ENCODE peak calls at places on chromosomes 3 and 15, in eight cellular contexts. One of them, this sample, is unnamed.

GRCh38 chr3:32245200-32245599 is 6.7 kb downstream of the CMTM8 start:
- DNase-seq in left lung: no peak
- DNase-seq in H9: no peak
- DNase-seq in GM06990: no peak
- DNase-seq in endodermal cell: no peak
- DNase-seq in fibroblast of villous mesenchyme: no peak
- DNase-seq in neural crest cell: no peak
- DNase-seq in Peyer's patch: no peak
- DNase-seq in this sample: no peak

GRCh38 chr15:24761704-24762302 is 86.2 kb downstream of the NPAP1 start:
- DNase-seq in GM06990: no peak
- DNase-seq in H9: no peak
- DNase-seq in neural crest cell: no peak
- DNase-seq in fibroblast of villous mesenchyme: peak; percentile 3
- DNase-seq in Peyer's patch: no peak
- DNase-seq in endodermal cell: no peak
- DNase-seq in left lung: no peak
- DNase-seq in this sample: no peak

GRCh38 chr3:9135930-9136525 is 113.4 kb downstream of the SRGAP3 start:
- DNase-seq in endodermal cell: peak; percentile 90
- DNase-seq in Peyer's patch: no peak
- DNase-seq in left lung: no peak
- DNase-seq in neural crest cell: peak; percentile 58
- DNase-seq in H9: peak; percentile 85
- DNase-seq in fibroblast of villous mesenchyme: no peak
- DNase-seq in GM06990: no peak
- DNase-seq in this sample: no peak

GRCh38 chr3:123143669-123144411 is 57.9 kb upstream of the SEC22A start:
- DNase-seq in H9: peak; percentile 50
- DNase-seq in GM06990: no peak
- DNase-seq in left lung: no peak
- DNase-seq in fibroblast of villous mesenchyme: no peak
- DNase-seq in neural crest cell: no peak
- DNase-seq in Peyer's patch: no peak
- DNase-seq in endodermal cell: peak; percentile 94
- DNase-seq in this sample: no peak

GRCh38 chr3:76181213-76181612 is 395.9 kb upstream of the ZNF717 start:
- DNase-seq in H9: no peak
- DNase-seq in neural crest cell: no peak
- DNase-seq in fibroblast of villous mesenchyme: no peak
- DNase-seq in Peyer's patch: no peak
- DNase-seq in endodermal cell: no peak
- DNase-seq in GM06990: no peak
- DNase-seq in left lung: no peak
- DNase-seq in this sample: no peak

GRCh38 chr3:96449803-96450202 is 364.6 kb upstream of the EPHA6 start:
- DNase-seq in left lung: no peak
- DNase-seq in H9: peak; percentile 26
- DNase-seq in neural crest cell: no peak
- DNase-seq in Peyer's patch: no peak
- DNase-seq in endodermal cell: peak; percentile 51
- DNase-seq in GM06990: no peak
- DNase-seq in fibroblast of villous mesenchyme: no peak
- DNase-seq in this sample: no peak

GRCh38 chr15:36905908-36906307 is 194.4 kb downstream of the MEIS2 start:
- DNase-seq in left lung: no peak
- DNase-seq in neural crest cell: no peak
- DNase-seq in fibroblast of villous mesenchyme: peak; percentile 70
- DNase-seq in H9: no peak
- DNase-seq in Peyer's patch: no peak
- DNase-seq in endodermal cell: no peak
- DNase-seq in GM06990: no peak
- DNase-seq in this sample: no peak

GRCh38 chr15:45448066-45448510 is 69.7 kb upstream of the GATM start:
- DNase-seq in left lung: peak; percentile 81
- DNase-seq in endodermal cell: no peak
- DNase-seq in GM06990: no peak
- DNase-seq in Peyer's patch: no peak
- DNase-seq in H9: no peak
- DNase-seq in neural crest cell: no peak
- DNase-seq in fibroblast of villous mesenchyme: no peak
- DNase-seq in this sample: no peak

GRCh38 chr3:194283218-194284006 is 67.7 kb downstream of the CPN2 start:
- DNase-seq in endodermal cell: peak; percentile 30
- DNase-seq in Peyer's patch: no peak
- DNase-seq in left lung: no peak
- DNase-seq in GM06990: no peak
- DNase-seq in fibroblast of villous mesenchyme: no peak
- DNase-seq in H9: peak; percentile 15
- DNase-seq in neural crest cell: no peak
- DNase-seq in this sample: no peak

GRCh38 chr3:110995461-110996226 is 76.0 kb upstream of the NECTIN3 start:
- DNase-seq in neural crest cell: no peak
- DNase-seq in left lung: no peak
- DNase-seq in fibroblast of villous mesenchyme: peak; percentile 76
- DNase-seq in GM06990: no peak
- DNase-seq in Peyer's patch: no peak
- DNase-seq in H9: no peak
- DNase-seq in endodermal cell: no peak
- DNase-seq in this sample: no peak

GRCh38 chr3:188888321-188889056 is 283.3 kb upstream of the TPRG1 start:
- DNase-seq in H9: no peak
- DNase-seq in neural crest cell: no peak
- DNase-seq in left lung: no peak
- DNase-seq in Peyer's patch: no peak
- DNase-seq in GM06990: no peak
- DNase-seq in fibroblast of villous mesenchyme: no peak
- DNase-seq in endodermal cell: no peak
- DNase-seq in this sample: no peak

GRCh38 chr3:64188810-64189560 is 36.3 kb downstream of the PRICKLE2 start:
- DNase-seq in H9: no peak
- DNase-seq in fibroblast of villous mesenchyme: peak; percentile 98
- DNase-seq in left lung: no peak
- DNase-seq in endodermal cell: peak; percentile 58
- DNase-seq in Peyer's patch: no peak
- DNase-seq in neural crest cell: no peak
- DNase-seq in GM06990: no peak
- DNase-seq in this sample: no peak

GRCh38 chr15:44314512-44314911 is 26.0 kb downstream of the GOLM2 start:
- DNase-seq in fibroblast of villous mesenchyme: no peak
- DNase-seq in endodermal cell: no peak
- DNase-seq in Peyer's patch: no peak
- DNase-seq in GM06990: no peak
- DNase-seq in left lung: no peak
- DNase-seq in neural crest cell: no peak
- DNase-seq in H9: no peak
- DNase-seq in this sample: no peak

GRCh38 chr3:112463250-112463649 is 36.0 kb downstream of the BTLA start:
- DNase-seq in left lung: no peak
- DNase-seq in GM06990: peak; percentile 66
- DNase-seq in H9: no peak
- DNase-seq in Peyer's patch: no peak
- DNase-seq in fibroblast of villous mesenchyme: no peak
- DNase-seq in endodermal cell: no peak
- DNase-seq in neural crest cell: no peak
- DNase-seq in this sample: peak; percentile 66

GRCh38 chr3:134363381-134363755 is 10.9 kb downstream of the AMOTL2 start:
- DNase-seq in endodermal cell: no peak
- DNase-seq in fibroblast of villous mesenchyme: no peak
- DNase-seq in left lung: no peak
- DNase-seq in neural crest cell: no peak
- DNase-seq in Peyer's patch: no peak
- DNase-seq in H9: no peak
- DNase-seq in GM06990: no peak
- DNase-seq in this sample: no peak

GRCh38 chr3:182244222-182244971 is 532.7 kb downstream of the SOX2 start:
- DNase-seq in H9: no peak
- DNase-seq in GM06990: no peak
- DNase-seq in neural crest cell: peak; percentile 26
- DNase-seq in left lung: no peak
- DNase-seq in endodermal cell: no peak
- DNase-seq in Peyer's patch: no peak
- DNase-seq in fibroblast of villous mesenchyme: no peak
- DNase-seq in this sample: no peak

GRCh38 chr3:177300039-177300833 is 103.0 kb upstream of the TBL1XR1 start:
- DNase-seq in endodermal cell: no peak
- DNase-seq in left lung: no peak
- DNase-seq in Peyer's patch: no peak
- DNase-seq in H9: no peak
- DNase-seq in fibroblast of villous mesenchyme: peak; percentile 39
- DNase-seq in GM06990: no peak
- DNase-seq in neural crest cell: no peak
- DNase-seq in this sample: no peak

GRCh38 chr3:195154793-195155535 is 116.0 kb downstream of the XXYLT1 start:
- DNase-seq in GM06990: peak; percentile 64
- DNase-seq in endodermal cell: peak; percentile 76
- DNase-seq in neural crest cell: no peak
- DNase-seq in fibroblast of villous mesenchyme: peak; percentile 92
- DNase-seq in left lung: peak; percentile 91
- DNase-seq in H9: no peak
- DNase-seq in Peyer's patch: peak; percentile 48
- DNase-seq in this sample: no peak

GRCh38 chr15:69664572-69665326 is 212.1 kb downstream of the RPLP1 start:
- DNase-seq in GM06990: no peak
- DNase-seq in H9: no peak
- DNase-seq in left lung: no peak
- DNase-seq in endodermal cell: no peak
- DNase-seq in Peyer's patch: no peak
- DNase-seq in neural crest cell: no peak
- DNase-seq in fibroblast of villous mesenchyme: no peak
- DNase-seq in this sample: no peak

GRCh38 chr3:178117641-178118040 is 418.6 kb upstream of the KCNMB2 start:
- DNase-seq in neural crest cell: no peak
- DNase-seq in fibroblast of villous mesenchyme: no peak
- DNase-seq in endodermal cell: no peak
- DNase-seq in Peyer's patch: no peak
- DNase-seq in left lung: no peak
- DNase-seq in GM06990: no peak
- DNase-seq in H9: no peak
- DNase-seq in this sample: no peak

GRCh38 chr3:30476373-30477082 is 129.9 kb upstream of the TGFBR2 start:
- DNase-seq in endodermal cell: no peak
- DNase-seq in H9: no peak
- DNase-seq in left lung: no peak
- DNase-seq in fibroblast of villous mesenchyme: peak; percentile 71
- DNase-seq in neural crest cell: no peak
- DNase-seq in GM06990: peak; percentile 20
- DNase-seq in Peyer's patch: no peak
- DNase-seq in this sample: no peak
- TF ChIP-seq CTCF in endodermal cell: no peak
- TF ChIP-seq CTCF in H9: no peak
- TF ChIP-seq CTCF in left lung: no peak
- TF ChIP-seq CTCF in fibroblast of villous mesenchyme: no peak
- TF ChIP-seq CTCF in neural crest cell: no peak
- TF ChIP-seq CTCF in GM06990: no peak
- TF ChIP-seq CTCF in Peyer's patch: no peak
- TF ChIP-seq CTCF in this sample: no peak

GRCh38 chr3:184514151-184514490 is 47.5 kb upstream of the EPHB3 start:
- DNase-seq in GM06990: no peak
- DNase-seq in fibroblast of villous mesenchyme: no peak
- DNase-seq in Peyer's patch: no peak
- DNase-seq in neural crest cell: no peak
- DNase-seq in left lung: no peak
- DNase-seq in H9: no peak
- DNase-seq in endodermal cell: no peak
- DNase-seq in this sample: no peak
- TF ChIP-seq CTCF in GM06990: no peak
- TF ChIP-seq CTCF in fibroblast of villous mesenchyme: no peak
- TF ChIP-seq CTCF in Peyer's patch: no peak
- TF ChIP-seq CTCF in neural crest cell: no peak
- TF ChIP-seq CTCF in left lung: no peak
- TF ChIP-seq CTCF in H9: no peak
- TF ChIP-seq CTCF in endodermal cell: no peak
- TF ChIP-seq CTCF in this sample: no peak

GRCh38 chr3:1272541-1273265 is 179.9 kb downstream of the CNTN6 start:
- DNase-seq in endodermal cell: no peak
- DNase-seq in fibroblast of villous mesenchyme: no peak
- DNase-seq in Peyer's patch: no peak
- DNase-seq in left lung: no peak
- DNase-seq in H9: no peak
- DNase-seq in neural crest cell: no peak
- DNase-seq in GM06990: no peak
- DNase-seq in this sample: no peak

GRCh38 chr3:1269808-1270207 is 177.0 kb downstream of the CNTN6 start:
- DNase-seq in endodermal cell: no peak
- DNase-seq in H9: no peak
- DNase-seq in neural crest cell: no peak
- DNase-seq in fibroblast of villous mesenchyme: peak; percentile 29
- DNase-seq in left lung: no peak
- DNase-seq in Peyer's patch: no peak
- DNase-seq in GM06990: no peak
- DNase-seq in this sample: no peak

GRCh38 chr3:1275495-1275894 is 182.7 kb downstream of the CNTN6 start:
- DNase-seq in H9: peak; percentile 41
- DNase-seq in left lung: no peak
- DNase-seq in fibroblast of villous mesenchyme: peak; percentile 7
- DNase-seq in Peyer's patch: no peak
- DNase-seq in neural crest cell: peak; percentile 26
- DNase-seq in GM06990: no peak
- DNase-seq in endodermal cell: peak; percentile 69
- DNase-seq in this sample: no peak
- TF ChIP-seq CTCF in H9: peak; percentile 73
- TF ChIP-seq CTCF in left lung: no peak
- TF ChIP-seq CTCF in fibroblast of villous mesenchyme: peak; percentile 34
- TF ChIP-seq CTCF in Peyer's patch: no peak
- TF ChIP-seq CTCF in neural crest cell: peak; percentile 59
- TF ChIP-seq CTCF in GM06990: peak; percentile 30
- TF ChIP-seq CTCF in endodermal cell: peak; percentile 70
- TF ChIP-seq CTCF in this sample: peak; percentile 23

DNA sequence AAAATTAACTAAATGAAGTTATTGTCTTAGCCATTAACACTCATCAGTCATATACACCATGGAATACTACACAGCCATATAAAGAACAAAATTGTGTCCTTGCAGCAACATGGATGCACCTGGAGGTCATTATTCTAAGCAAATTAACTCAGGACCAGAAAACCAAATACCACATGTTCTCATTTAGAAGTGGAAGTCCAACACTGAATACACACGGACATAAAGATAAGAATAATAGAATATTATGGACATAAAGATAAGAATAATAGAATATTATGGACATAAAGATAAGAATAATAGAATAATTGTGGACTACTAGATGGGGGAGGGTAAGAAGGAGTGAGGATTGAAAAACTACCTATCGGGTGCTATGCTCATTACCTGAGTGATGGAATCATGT is 122.3 kb downstream of the CHL1 start:
- DNase-seq in GM06990: no peak
- DNase-seq in fibroblast of villous mesenchyme: no peak
- DNase-seq in left lung: no peak
- DNase-seq in H9: no peak
- DNase-seq in Peyer's patch: no peak
- DNase-seq in endodermal cell: no peak
- DNase-seq in neural crest cell: no peak
- DNase-seq in this sample: no peak
- TF ChIP-seq CTCF in GM06990: no peak
- TF ChIP-seq CTCF in fibroblast of villous mesenchyme: no peak
- TF ChIP-seq CTCF in left lung: no peak
- TF ChIP-seq CTCF in H9: no peak
- TF ChIP-seq CTCF in Peyer's patch: no peak
- TF ChIP-seq CTCF in endodermal cell: no peak
- TF ChIP-seq CTCF in neural crest cell: no peak
- TF ChIP-seq CTCF in this sample: no peak

GRCh38 chr3:119619094-119619493 is 21.4 kb downstream of the PLA1A start:
- DNase-seq in left lung: no peak
- DNase-seq in Peyer's patch: no peak
- DNase-seq in GM06990: no peak
- DNase-seq in fibroblast of villous mesenchyme: no peak
- DNase-seq in endodermal cell: no peak
- DNase-seq in H9: no peak
- DNase-seq in neural crest cell: no peak
- DNase-seq in this sample: no peak
- TF ChIP-seq CTCF in left lung: no peak
- TF ChIP-seq CTCF in Peyer's patch: no peak
- TF ChIP-seq CTCF in GM06990: no peak
- TF ChIP-seq CTCF in fibroblast of villous mesenchyme: no peak
- TF ChIP-seq CTCF in endodermal cell: no peak
- TF ChIP-seq CTCF in H9: no peak
- TF ChIP-seq CTCF in neural crest cell: no peak
- TF ChIP-seq CTCF in this sample: no peak

This sample was measured in GM12864.